ENCODE peak calls at places on chromosomes 13 and 19, in nine cellular contexts. One of them, this sample, is unnamed.

GRCh38 chr13:26024558-26024957 is 27.3 kb downstream of the SHISA2 start:
- DNase-seq in bronchial epithelial cell: no peak
- DNase-seq in brain pericyte: no peak
- DNase-seq in stimulated activated CD4-positive, alpha-beta T cell treated with anti-CD3 and anti-CD28 coated beads, Interleukin-12 subunit alpha, Interleukin-12 subunit beta, amount 100 ng/mL, for 24 hours: no peak
- DNase-seq in progenitor cell of endocrine pancreas: no peak
- DNase-seq in SK-N-SH: no peak
- DNase-seq in lung microvascular endothelial cell: no peak
- DNase-seq in ELF-1: peak
- DNase-seq in fibroblast of pulmonary artery: peak
- DNase-seq in this sample: no peak

GRCh38 chr13:107586216-107586615 is 629.1 kb downstream of the LIG4 start:
- DNase-seq in brain pericyte: no peak
- DNase-seq in fibroblast of pulmonary artery: no peak
- DNase-seq in SK-N-SH: no peak
- DNase-seq in bronchial epithelial cell: no peak
- DNase-seq in stimulated activated CD4-positive, alpha-beta T cell treated with anti-CD3 and anti-CD28 coated beads, Interleukin-12 subunit alpha, Interleukin-12 subunit beta, amount 100 ng/mL, for 24 hours: no peak
- DNase-seq in ELF-1: no peak
- DNase-seq in lung microvascular endothelial cell: peak
- DNase-seq in progenitor cell of endocrine pancreas: no peak
- DNase-seq in this sample: no peak

GRCh38 chr19:3061214-3062161 is 807 bp downstream of the TLE5 start:
- DNase-seq in progenitor cell of endocrine pancreas: no peak
- DNase-seq in SK-N-SH: peak
- DNase-seq in fibroblast of pulmonary artery: peak
- DNase-seq in ELF-1: no peak
- DNase-seq in lung microvascular endothelial cell: peak
- DNase-seq in brain pericyte: no peak
- DNase-seq in stimulated activated CD4-positive, alpha-beta T cell treated with anti-CD3 and anti-CD28 coated beads, Interleukin-12 subunit alpha, Interleukin-12 subunit beta, amount 100 ng/mL, for 24 hours: peak
- DNase-seq in bronchial epithelial cell: no peak
- DNase-seq in this sample: no peak

GRCh38 chr13:34803756-34804155 is 138.3 kb upstream of the NBEA start:
- DNase-seq in ELF-1: no peak
- DNase-seq in brain pericyte: no peak
- DNase-seq in stimulated activated CD4-positive, alpha-beta T cell treated with anti-CD3 and anti-CD28 coated beads, Interleukin-12 subunit alpha, Interleukin-12 subunit beta, amount 100 ng/mL, for 24 hours: no peak
- DNase-seq in bronchial epithelial cell: no peak
- DNase-seq in fibroblast of pulmonary artery: no peak
- DNase-seq in progenitor cell of endocrine pancreas: no peak
- DNase-seq in SK-N-SH: no peak
- DNase-seq in lung microvascular endothelial cell: no peak
- DNase-seq in this sample: no peak

GRCh38 chr13:81874681-81875661 is 1534.0 kb upstream of the SPRY2 start:
- DNase-seq in fibroblast of pulmonary artery: no peak
- DNase-seq in bronchial epithelial cell: peak
- DNase-seq in SK-N-SH: no peak
- DNase-seq in progenitor cell of endocrine pancreas: no peak
- DNase-seq in brain pericyte: no peak
- DNase-seq in lung microvascular endothelial cell: no peak
- DNase-seq in stimulated activated CD4-positive, alpha-beta T cell treated with anti-CD3 and anti-CD28 coated beads, Interleukin-12 subunit alpha, Interleukin-12 subunit beta, amount 100 ng/mL, for 24 hours: no peak
- DNase-seq in ELF-1: peak
- DNase-seq in this sample: peak

GRCh38 chr13:77516342-77516789 is 19.1 kb upstream of the SCEL start:
- DNase-seq in lung microvascular endothelial cell: peak
- DNase-seq in bronchial epithelial cell: peak
- DNase-seq in SK-N-SH: no peak
- DNase-seq in stimulated activated CD4-positive, alpha-beta T cell treated with anti-CD3 and anti-CD28 coated beads, Interleukin-12 subunit alpha, Interleukin-12 subunit beta, amount 100 ng/mL, for 24 hours: no peak
- DNase-seq in ELF-1: no peak
- DNase-seq in brain pericyte: no peak
- DNase-seq in progenitor cell of endocrine pancreas: no peak
- DNase-seq in fibroblast of pulmonary artery: peak
- DNase-seq in this sample: peak

GRCh38 chr13:64640002-64640401 is 2590.1 kb downstream of the PCDH9 start:
- DNase-seq in ELF-1: no peak
- DNase-seq in brain pericyte: no peak
- DNase-seq in progenitor cell of endocrine pancreas: no peak
- DNase-seq in stimulated activated CD4-positive, alpha-beta T cell treated with anti-CD3 and anti-CD28 coated beads, Interleukin-12 subunit alpha, Interleukin-12 subunit beta, amount 100 ng/mL, for 24 hours: no peak
- DNase-seq in bronchial epithelial cell: peak
- DNase-seq in SK-N-SH: no peak
- DNase-seq in fibroblast of pulmonary artery: no peak
- DNase-seq in lung microvascular endothelial cell: no peak
- DNase-seq in this sample: no peak

GRCh38 chr13:30429721-30430694 is 7.7 kb downstream of the UBE2L5 start:
- DNase-seq in SK-N-SH: no peak
- DNase-seq in fibroblast of pulmonary artery: peak
- DNase-seq in ELF-1: no peak
- DNase-seq in stimulated activated CD4-positive, alpha-beta T cell treated with anti-CD3 and anti-CD28 coated beads, Interleukin-12 subunit alpha, Interleukin-12 subunit beta, amount 100 ng/mL, for 24 hours: no peak
- DNase-seq in bronchial epithelial cell: peak
- DNase-seq in brain pericyte: peak
- DNase-seq in lung microvascular endothelial cell: peak
- DNase-seq in progenitor cell of endocrine pancreas: no peak
- DNase-seq in this sample: peak

GRCh38 chr19:53165691-53166091 is 6.8 kb upstream of the ZNF347 start:
- DNase-seq in lung microvascular endothelial cell: no peak
- DNase-seq in progenitor cell of endocrine pancreas: no peak
- DNase-seq in brain pericyte: no peak
- DNase-seq in SK-N-SH: no peak
- DNase-seq in bronchial epithelial cell: no peak
- DNase-seq in ELF-1: no peak
- DNase-seq in fibroblast of pulmonary artery: no peak
- DNase-seq in stimulated activated CD4-positive, alpha-beta T cell treated with anti-CD3 and anti-CD28 coated beads, Interleukin-12 subunit alpha, Interleukin-12 subunit beta, amount 100 ng/mL, for 24 hours: no peak
- DNase-seq in this sample: no peak

GRCh38 chr19:4851551-4852290 is 15.7 kb downstream of the PLIN3 start:
- DNase-seq in fibroblast of pulmonary artery: peak
- DNase-seq in lung microvascular endothelial cell: peak
- DNase-seq in progenitor cell of endocrine pancreas: peak
- DNase-seq in brain pericyte: no peak
- DNase-seq in stimulated activated CD4-positive, alpha-beta T cell treated with anti-CD3 and anti-CD28 coated beads, Interleukin-12 subunit alpha, Interleukin-12 subunit beta, amount 100 ng/mL, for 24 hours: peak
- DNase-seq in SK-N-SH: peak
- DNase-seq in bronchial epithelial cell: no peak
- DNase-seq in ELF-1: peak
- DNase-seq in this sample: peak

GRCh38 chr19:35290381-35291135 is 1.4 kb upstream of the MAG start:
- DNase-seq in ELF-1: no peak
- DNase-seq in progenitor cell of endocrine pancreas: no peak
- DNase-seq in SK-N-SH: no peak
- DNase-seq in bronchial epithelial cell: no peak
- DNase-seq in stimulated activated CD4-positive, alpha-beta T cell treated with anti-CD3 and anti-CD28 coated beads, Interleukin-12 subunit alpha, Interleukin-12 subunit beta, amount 100 ng/mL, for 24 hours: no peak
- DNase-seq in fibroblast of pulmonary artery: no peak
- DNase-seq in lung microvascular endothelial cell: no peak
- DNase-seq in brain pericyte: no peak
- DNase-seq in this sample: no peak

GRCh38 chr19:18425515-18426415 is 6.6 kb downstream of the SSBP4 start:
- DNase-seq in progenitor cell of endocrine pancreas: no peak
- DNase-seq in bronchial epithelial cell: no peak
- DNase-seq in stimulated activated CD4-positive, alpha-beta T cell treated with anti-CD3 and anti-CD28 coated beads, Interleukin-12 subunit alpha, Interleukin-12 subunit beta, amount 100 ng/mL, for 24 hours: no peak
- DNase-seq in SK-N-SH: no peak
- DNase-seq in brain pericyte: no peak
- DNase-seq in ELF-1: no peak
- DNase-seq in fibroblast of pulmonary artery: peak
- DNase-seq in lung microvascular endothelial cell: no peak
- DNase-seq in this sample: peak

GRCh38 chr13:24253520-24254150 is 55.7 kb upstream of the C1QTNF9 start:
- DNase-seq in brain pericyte: no peak
- DNase-seq in lung microvascular endothelial cell: no peak
- DNase-seq in stimulated activated CD4-positive, alpha-beta T cell treated with anti-CD3 and anti-CD28 coated beads, Interleukin-12 subunit alpha, Interleukin-12 subunit beta, amount 100 ng/mL, for 24 hours: no peak
- DNase-seq in ELF-1: no peak
- DNase-seq in progenitor cell of endocrine pancreas: no peak
- DNase-seq in SK-N-SH: no peak
- DNase-seq in fibroblast of pulmonary artery: no peak
- DNase-seq in bronchial epithelial cell: no peak
- DNase-seq in this sample: no peak

GRCh38 chr19:40592170-40592569 is 9.0 kb upstream of the LTBP4 start:
- DNase-seq in lung microvascular endothelial cell: peak
- DNase-seq in fibroblast of pulmonary artery: peak
- DNase-seq in brain pericyte: no peak
- DNase-seq in ELF-1: peak
- DNase-seq in bronchial epithelial cell: peak
- DNase-seq in SK-N-SH: peak
- DNase-seq in progenitor cell of endocrine pancreas: no peak
- DNase-seq in stimulated activated CD4-positive, alpha-beta T cell treated with anti-CD3 and anti-CD28 coated beads, Interleukin-12 subunit alpha, Interleukin-12 subunit beta, amount 100 ng/mL, for 24 hours: no peak
- DNase-seq in this sample: peak

GRCh38 chr13:30681489-30682242 is 53.7 kb upstream of the ALOX5AP start:
- DNase-seq in progenitor cell of endocrine pancreas: no peak
- DNase-seq in bronchial epithelial cell: no peak
- DNase-seq in fibroblast of pulmonary artery: peak
- DNase-seq in SK-N-SH: peak
- DNase-seq in brain pericyte: no peak
- DNase-seq in lung microvascular endothelial cell: peak
- DNase-seq in ELF-1: no peak
- DNase-seq in stimulated activated CD4-positive, alpha-beta T cell treated with anti-CD3 and anti-CD28 coated beads, Interleukin-12 subunit alpha, Interleukin-12 subunit beta, amount 100 ng/mL, for 24 hours: no peak
- DNase-seq in this sample: no peak

GRCh38 chr13:99131410-99131809 is 69.2 kb upstream of the UBAC2 start:
- DNase-seq in bronchial epithelial cell: no peak
- DNase-seq in progenitor cell of endocrine pancreas: no peak
- DNase-seq in lung microvascular endothelial cell: no peak
- DNase-seq in SK-N-SH: no peak
- DNase-seq in fibroblast of pulmonary artery: no peak
- DNase-seq in stimulated activated CD4-positive, alpha-beta T cell treated with anti-CD3 and anti-CD28 coated beads, Interleukin-12 subunit alpha, Interleukin-12 subunit beta, amount 100 ng/mL, for 24 hours: no peak
- DNase-seq in ELF-1: no peak
- DNase-seq in brain pericyte: no peak
- DNase-seq in this sample: no peak

GRCh38 chr19:27974082-27974513 is 1238.9 kb downstream of the UQCRFS1 start:
- DNase-seq in lung microvascular endothelial cell: peak
- DNase-seq in fibroblast of pulmonary artery: peak
- DNase-seq in progenitor cell of endocrine pancreas: peak
- DNase-seq in brain pericyte: no peak
- DNase-seq in stimulated activated CD4-positive, alpha-beta T cell treated with anti-CD3 and anti-CD28 coated beads, Interleukin-12 subunit alpha, Interleukin-12 subunit beta, amount 100 ng/mL, for 24 hours: no peak
- DNase-seq in bronchial epithelial cell: peak
- DNase-seq in SK-N-SH: peak
- DNase-seq in ELF-1: peak
- DNase-seq in this sample: peak